ENCODE peak calls at places on chromosomes 3 and 15, in seven cellular contexts. One of them, this sample, is unnamed.

GRCh38 chr15:67083135-67083766 is 17.8 kb downstream of the SMAD3 start:
- DNase-seq in heart right ventricle: no peak
- DNase-seq in amniotic stem cell: no peak
- DNase-seq in fibroblast of pulmonary artery: no peak
- DNase-seq in CD8-positive, alpha-beta memory T cell: no peak
- DNase-seq in stimulated activated CD8-positive, alpha-beta memory T cell treated with anti-CD3 and anti-CD28 coated beads, Interleukin-15, amount 100 ng/mL, for 24 hours: no peak
- DNase-seq in mucosa of descending colon: no peak
- DNase-seq in this sample: no peak

GRCh38 chr15:69628256-69629093 is 175.9 kb downstream of the RPLP1 start:
- DNase-seq in heart right ventricle: no peak
- DNase-seq in amniotic stem cell: no peak
- DNase-seq in fibroblast of pulmonary artery: no peak
- DNase-seq in CD8-positive, alpha-beta memory T cell: no peak
- DNase-seq in stimulated activated CD8-positive, alpha-beta memory T cell treated with anti-CD3 and anti-CD28 coated beads, Interleukin-15, amount 100 ng/mL, for 24 hours: no peak
- DNase-seq in mucosa of descending colon: no peak
- DNase-seq in this sample: no peak

GRCh38 chr15:52652984-52653383 is 26.2 kb downstream of the ATOSA start:
- DNase-seq in heart right ventricle: no peak
- DNase-seq in amniotic stem cell: peak
- DNase-seq in fibroblast of pulmonary artery: peak
- DNase-seq in CD8-positive, alpha-beta memory T cell: no peak
- DNase-seq in stimulated activated CD8-positive, alpha-beta memory T cell treated with anti-CD3 and anti-CD28 coated beads, Interleukin-15, amount 100 ng/mL, for 24 hours: no peak
- DNase-seq in mucosa of descending colon: no peak
- DNase-seq in this sample: no peak

GRCh38 chr15:40314723-40315276 is 7.1 kb upstream of the PLCB2 start:
- DNase-seq in heart right ventricle: no peak
- DNase-seq in amniotic stem cell: no peak
- DNase-seq in fibroblast of pulmonary artery: peak
- DNase-seq in CD8-positive, alpha-beta memory T cell: no peak
- DNase-seq in stimulated activated CD8-positive, alpha-beta memory T cell treated with anti-CD3 and anti-CD28 coated beads, Interleukin-15, amount 100 ng/mL, for 24 hours: no peak
- DNase-seq in mucosa of descending colon: no peak
- DNase-seq in this sample: no peak

GRCh38 chr3:20154928-20155327 is 31.1 kb downstream of the SGO1 start:
- DNase-seq in heart right ventricle: no peak
- DNase-seq in amniotic stem cell: no peak
- DNase-seq in fibroblast of pulmonary artery: no peak
- DNase-seq in CD8-positive, alpha-beta memory T cell: no peak
- DNase-seq in stimulated activated CD8-positive, alpha-beta memory T cell treated with anti-CD3 and anti-CD28 coated beads, Interleukin-15, amount 100 ng/mL, for 24 hours: no peak
- DNase-seq in mucosa of descending colon: no peak
- DNase-seq in this sample: no peak

GRCh38 chr3:166879661-166880060 is 500.4 kb downstream of the ZBBX start:
- DNase-seq in heart right ventricle: no peak
- DNase-seq in amniotic stem cell: no peak
- DNase-seq in fibroblast of pulmonary artery: no peak
- DNase-seq in CD8-positive, alpha-beta memory T cell: no peak
- DNase-seq in stimulated activated CD8-positive, alpha-beta memory T cell treated with anti-CD3 and anti-CD28 coated beads, Interleukin-15, amount 100 ng/mL, for 24 hours: no peak
- DNase-seq in mucosa of descending colon: no peak
- DNase-seq in this sample: no peak

GRCh38 chr3:159169828-159170227 is 368.0 kb downstream of the MFSD1 start:
- DNase-seq in heart right ventricle: no peak
- DNase-seq in amniotic stem cell: peak
- DNase-seq in fibroblast of pulmonary artery: peak
- DNase-seq in CD8-positive, alpha-beta memory T cell: no peak
- DNase-seq in stimulated activated CD8-positive, alpha-beta memory T cell treated with anti-CD3 and anti-CD28 coated beads, Interleukin-15, amount 100 ng/mL, for 24 hours: no peak
- DNase-seq in mucosa of descending colon: no peak
- DNase-seq in this sample: no peak

GRCh38 chr15:78420766-78421165 is 17.2 kb upstream of the IREB2 start:
- DNase-seq in heart right ventricle: no peak
- DNase-seq in amniotic stem cell: no peak
- DNase-seq in fibroblast of pulmonary artery: no peak
- DNase-seq in CD8-positive, alpha-beta memory T cell: no peak
- DNase-seq in stimulated activated CD8-positive, alpha-beta memory T cell treated with anti-CD3 and anti-CD28 coated beads, Interleukin-15, amount 100 ng/mL, for 24 hours: no peak
- DNase-seq in mucosa of descending colon: no peak
- DNase-seq in this sample: no peak

GRCh38 chr15:33026614-33027013 is 167.9 kb downstream of the FMN1 start:
- DNase-seq in heart right ventricle: no peak
- DNase-seq in amniotic stem cell: no peak
- DNase-seq in fibroblast of pulmonary artery: no peak
- DNase-seq in CD8-positive, alpha-beta memory T cell: no peak
- DNase-seq in stimulated activated CD8-positive, alpha-beta memory T cell treated with anti-CD3 and anti-CD28 coated beads, Interleukin-15, amount 100 ng/mL, for 24 hours: no peak
- DNase-seq in mucosa of descending colon: no peak
- DNase-seq in this sample: no peak

This sample was measured in hippocampal formation.